ENCODE peak calls at places on chromosome 15, in four cellular contexts. R is endodermal cell, D is choroid plexus epithelial cell, S is HFF-Myc. B is an unnamed sample.

GRCh38 chr15:42996871-42997270 is 76.3 kb upstream of the TTBK2 start:
- DNase-seq in D (no peak), R (peak), S (no peak), B (no peak)

GRCh38 chr15:29736745-29737023 is 85.6 kb downstream of the TJP1 start:
- DNase-seq in D (peak), R (no peak), S (no peak), B (no peak)

GRCh38 chr15:68302729-68303128 is 25.2 kb downstream of the FEM1B start:
- DNase-seq in R (peak), S (no peak), D (no peak), B (no peak)

GRCh38 chr15:40055576-40056293 is 16.8 kb upstream of the SRP14 start:
- DNase-seq in R (peak), D (no peak), S (no peak), B (no peak)

GRCh38 chr15:81531141-81531592 is 157.2 kb upstream of the TMC3 start:
- DNase-seq in S (no peak), D (peak), R (peak), B (no peak)

GRCh38 chr15:61075741-61076140 is 153.4 kb downstream of the RORA start:
- DNase-seq in S (no peak), R (peak), D (no peak), B (no peak)

GRCh38 chr15:38905634-38906033 is 341.0 kb upstream of the RASGRP1 start:
- DNase-seq in R (no peak), D (peak), S (no peak), B (no peak)

GRCh38 chr15:40695469-40695910 is 516 bp downstream of the RAD51 start:
- DNase-seq in R (no peak), S (no peak), D (peak), B (no peak)

GRCh38 chr15:22950211-22950990 is 29.8 kb downstream of the CYFIP1 start:
- DNase-seq in R (no peak), D (no peak), S (no peak), B (no peak)

GRCh38 chr15:49610166-49610918 is 10.3 kb downstream of the FAM227B start:
- DNase-seq in D (no peak), R (no peak), S (no peak), B (no peak)

GRCh38 chr15:68808091-68808490 is 12.6 kb downstream of the ANP32A start:
- DNase-seq in S (no peak), R (no peak), D (peak), B (no peak)

GRCh38 chr15:60396964-60397771 is 618 bp downstream of the ANXA2 start:
- DNase-seq in D (peak), R (peak), S (no peak), B (no peak)

GRCh38 chr15:62495670-62496328 is 330.7 kb upstream of the C2CD4B start:
- DNase-seq in S (peak), D (peak), R (no peak), B (peak)

GRCh38 chr15:62782100-62782791 is 260.3 kb upstream of the TPM1 start:
- DNase-seq in R (peak), D (peak), S (peak), B (peak)

GRCh38 chr15:55222588-55222987 is 25.8 kb upstream of the RSL24D1 start:
- DNase-seq in D (no peak), S (no peak), R (no peak), B (no peak)

GRCh38 chr15:100114100-100114499 is 227.7 kb downstream of the ADAMTS17 start:
- DNase-seq in D (peak), S (no peak), R (no peak), B (no peak)

GRCh38 chr15:34820110-34820509 is 24.8 kb upstream of the ACTC1 start:
- DNase-seq in D (no peak), R (no peak), S (no peak), B (no peak)

GRCh38 chr15:68679961-68680371 is 101.2 kb downstream of the CORO2B start:
- DNase-seq in D (no peak), R (peak), S (no peak), B (no peak)

GRCh38 chr15:70347766-70348558 is 250.2 kb upstream of the TLE3 start:
- DNase-seq in R (no peak), D (no peak), S (no peak), B (no peak)

GRCh38 chr15:80989110-80989517 is 505 bp downstream of the MESD start:
- DNase-seq in D (no peak), R (no peak), S (no peak), B (no peak)

GRCh38 chr15:83605049-83605448 is 48.9 kb upstream of the ADAMTSL3 start:
- DNase-seq in S (no peak), R (no peak), D (no peak), B (no peak)

GRCh38 chr15:24924153-24924552 is 30.6 kb upstream of the SNRPN start:
- DNase-seq in R (no peak), D (no peak), S (no peak), B (no peak)

GRCh38 chr15:63218114-63218808 is 28.9 kb downstream of the RAB8B start:
- DNase-seq in R (no peak), S (no peak), D (peak), B (peak)

GRCh38 chr15:81037952-81038743 is 37.4 kb downstream of the TLNRD1 start:
- DNase-seq in R (no peak), S (no peak), D (no peak), B (no peak)

GRCh38 chr15:81941479-81941878 is 104.3 kb downstream of the MEX3B start:
- DNase-seq in D (peak), R (no peak), S (no peak), B (no peak)

GRCh38 chr15:81157195-81157938 is 23.3 kb downstream of the CFAP161 start:
- DNase-seq in S (no peak), D (peak), R (no peak), B (no peak)

GRCh38 chr15:39016706-39017105 is 452.1 kb upstream of the RASGRP1 start:
- DNase-seq in D (peak), S (no peak), R (no peak), B (no peak)

DNA sequence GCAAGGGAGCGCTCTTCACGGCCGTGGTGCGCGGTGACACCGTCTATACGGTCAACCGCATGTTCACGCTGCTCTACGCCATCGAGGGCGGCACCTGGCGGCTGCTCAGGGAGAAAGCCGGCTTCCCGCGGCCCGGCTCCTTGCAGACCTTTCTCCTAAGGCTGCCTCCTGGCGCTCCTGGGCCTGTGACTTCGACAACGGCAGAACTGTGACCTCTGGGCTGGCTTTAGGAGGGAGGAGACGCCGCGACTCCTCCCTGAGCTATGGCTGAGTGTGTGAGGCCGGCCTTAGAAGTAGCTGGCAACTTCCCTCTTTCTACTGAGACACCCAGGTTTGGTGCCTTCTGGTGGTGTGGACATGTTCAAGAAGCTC is 1.4 kb downstream of the KBTBD13 start:
- DNase-seq in S (no peak), R (peak), D (peak), B (no peak)
- TF ChIP-seq CTCF in S (peak), R (peak), D (peak), B (peak)

DNA sequence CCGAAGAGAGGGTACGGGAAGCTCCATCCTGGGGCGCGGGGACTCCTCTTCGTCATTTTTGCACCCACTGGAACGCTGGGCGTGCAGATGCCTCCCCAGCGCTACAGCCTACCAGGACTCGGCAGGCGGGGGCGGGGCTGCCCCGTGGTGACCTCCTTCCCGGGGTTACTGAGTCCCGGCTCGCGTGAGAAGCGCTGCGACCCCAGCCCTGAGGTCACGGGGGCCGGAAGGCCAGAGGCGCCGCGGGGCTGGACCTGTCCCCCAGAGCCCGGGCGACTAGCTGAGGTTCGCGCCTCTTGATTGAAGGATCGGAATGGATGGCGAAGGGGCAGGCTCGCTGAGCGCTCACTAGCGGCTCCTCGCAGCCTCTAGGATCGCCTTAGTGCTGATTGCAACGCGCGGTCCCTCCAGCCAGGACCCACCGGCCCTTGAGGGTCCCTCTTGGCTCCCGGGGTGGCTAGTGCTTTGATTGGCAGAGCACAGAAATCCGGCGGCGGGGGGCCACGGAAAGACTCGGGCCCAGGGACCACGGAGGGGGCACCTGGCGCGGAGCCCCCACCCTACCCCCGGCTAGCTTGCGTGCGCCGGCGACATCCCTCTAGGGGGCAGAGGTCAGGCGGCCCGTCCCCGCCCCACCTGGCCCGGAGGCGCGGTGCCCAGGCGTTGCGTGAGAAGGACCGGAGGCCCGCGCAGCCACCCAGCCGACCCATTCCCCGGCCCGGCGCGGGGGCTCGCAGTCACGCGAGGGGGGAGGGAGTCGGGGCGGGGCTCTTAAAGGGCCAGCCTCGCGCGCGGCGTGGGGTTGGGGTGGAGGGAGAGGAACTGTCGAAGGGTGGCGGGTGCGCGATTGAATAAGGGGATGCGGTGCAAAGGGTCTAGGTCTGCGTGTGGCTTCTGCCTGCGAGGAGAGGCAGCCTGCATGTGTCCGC is 781 bp upstream of the CYP1A1 start:
- DNase-seq in S (no peak), R (peak), D (peak), B (peak)
- TF ChIP-seq CTCF in S (no peak), R (peak), D (no peak), B (no peak)

DNA sequence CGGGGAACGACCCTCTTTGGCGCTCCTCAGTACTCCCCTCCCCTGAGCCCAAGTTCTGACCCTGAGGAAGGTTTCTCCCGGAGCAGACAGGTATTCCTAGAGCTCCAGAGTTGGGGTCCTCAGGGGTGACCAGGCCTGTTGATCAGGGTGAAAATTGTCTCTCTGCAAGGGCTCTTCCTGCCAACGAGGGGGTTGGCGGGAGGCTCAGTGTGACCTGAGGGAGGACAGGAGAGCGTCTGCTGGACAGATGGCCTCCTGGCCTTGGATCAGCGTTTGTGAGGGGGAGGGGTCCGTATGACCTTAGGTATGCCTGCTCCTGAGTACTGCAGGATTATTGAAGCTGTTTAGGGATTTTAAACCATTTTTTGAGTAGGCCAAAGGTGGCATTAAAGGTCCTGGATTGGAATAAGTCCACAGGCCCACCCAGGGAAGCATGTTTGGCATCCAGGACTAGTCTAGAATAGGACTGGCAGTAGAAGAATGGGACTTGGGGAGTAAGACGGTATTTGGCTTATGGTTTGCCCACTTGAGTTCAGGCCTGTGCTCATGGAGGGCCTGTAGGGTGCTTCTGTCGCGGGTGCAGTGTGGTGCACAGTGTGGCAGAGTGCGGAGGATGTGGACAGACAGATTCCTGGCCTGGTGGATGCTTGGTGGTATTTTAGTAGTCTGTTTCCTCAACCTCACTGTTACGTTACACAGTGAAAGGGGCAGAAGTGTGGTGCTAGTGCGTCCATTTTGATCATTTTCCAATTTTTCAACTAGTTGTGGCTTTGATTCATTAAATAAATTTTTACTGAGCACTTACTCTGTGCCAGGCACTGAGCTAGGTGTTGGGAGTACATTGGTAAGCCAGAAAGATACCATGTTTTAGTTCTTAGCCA is 959 bp downstream of the ZNF592 start:
- DNase-seq in S (no peak), R (peak), D (peak), B (no peak)
- TF ChIP-seq CTCF in S (no peak), R (no peak), D (peak), B (no peak)

GRCh38 chr15:47711654-47712053 is 5.7 kb upstream of the SEMA6D start:
- DNase-seq in D (peak), S (no peak), R (no peak), B (no peak)
- TF ChIP-seq CTCF in D (peak), S (peak), R (peak), B (peak)

GRCh38 chr15:78541744-78542034 is 1.4 kb downstream of the PSMA4 start:
- DNase-seq in S (no peak), R (no peak), D (no peak), B (no peak)

GRCh38 chr15:78540955-78541743 is 905 bp downstream of the PSMA4 start:
- DNase-seq in S (no peak), R (no peak), D (peak), B (no peak)

GRCh38 chr15:78542647-78543046 is 2.4 kb downstream of the PSMA4 start:
- DNase-seq in D (no peak), S (no peak), R (no peak), B (no peak)

GRCh38 chr15:78538358-78538757 is 1.9 kb upstream of the PSMA4 start:
- DNase-seq in D (no peak), S (no peak), R (no peak), B (no peak)

DNA sequence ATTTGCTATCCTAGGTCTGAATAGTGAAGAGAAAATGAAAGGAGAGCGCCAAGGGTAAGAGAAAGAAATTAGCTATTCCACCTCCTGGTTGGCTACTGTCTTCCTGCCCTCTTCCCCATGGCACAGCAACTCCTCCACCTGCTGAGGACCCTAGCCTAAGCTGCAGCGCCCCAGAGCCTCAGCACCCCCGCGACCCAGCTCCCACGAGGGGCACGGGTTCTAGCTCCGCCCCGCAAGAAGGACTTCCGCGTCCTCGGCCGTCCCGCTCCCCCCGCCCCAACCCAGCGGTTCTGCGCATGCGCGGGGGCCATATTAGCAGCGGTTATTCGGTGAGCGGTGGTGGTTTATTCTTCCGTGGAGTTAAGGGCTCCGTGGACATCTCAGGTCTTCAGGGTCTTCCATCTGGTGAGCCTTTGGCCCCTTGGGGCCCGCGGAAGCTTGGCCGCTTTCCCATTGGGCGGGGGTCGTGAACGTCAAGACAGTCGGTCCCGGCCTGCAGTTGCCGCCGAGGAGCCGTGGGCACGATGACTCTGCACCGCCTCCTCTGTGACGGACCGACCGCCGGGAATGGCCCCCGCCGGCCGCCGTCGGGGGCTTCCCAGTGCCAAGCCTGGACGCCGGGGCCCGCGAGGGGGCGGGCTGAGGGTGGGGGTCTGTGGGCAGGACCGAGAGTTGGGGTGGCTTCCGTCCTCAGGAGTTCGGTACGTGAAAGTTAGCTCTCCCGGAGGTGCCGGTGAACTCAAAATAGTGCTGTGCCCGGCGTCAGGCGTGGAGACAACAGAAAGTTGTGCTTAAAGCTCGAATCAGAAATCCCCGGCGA is at the start of gene PSMA4:
- DNase-seq in D (peak), S (peak), R (peak), B (peak)
- TF ChIP-seq CTCF in D (peak), S (no peak), R (peak), B (no peak)

DNA sequence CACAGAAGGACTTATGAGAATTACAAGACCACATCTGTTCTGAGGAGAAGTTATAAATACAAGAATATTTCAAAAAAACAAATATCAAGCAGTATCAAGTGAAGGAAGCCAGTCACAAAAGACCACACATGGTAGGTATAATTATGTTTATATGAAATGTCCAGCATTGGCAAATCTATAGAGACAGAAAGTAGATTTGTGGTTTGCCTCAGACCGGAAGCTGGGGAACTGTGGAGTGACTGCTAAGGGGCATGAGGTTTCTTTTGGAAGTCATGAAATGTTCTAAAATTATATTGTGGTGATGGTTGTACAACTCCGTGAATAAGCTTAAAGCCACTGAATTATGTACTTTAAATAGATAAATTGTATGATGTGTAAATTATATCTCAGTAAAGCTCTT is 136.9 kb downstream of the FRMD5 start:
- DNase-seq in S (no peak), R (no peak), D (no peak), B (peak)
- TF ChIP-seq CTCF in S (no peak), R (no peak), D (no peak), B (no peak)

DNA sequence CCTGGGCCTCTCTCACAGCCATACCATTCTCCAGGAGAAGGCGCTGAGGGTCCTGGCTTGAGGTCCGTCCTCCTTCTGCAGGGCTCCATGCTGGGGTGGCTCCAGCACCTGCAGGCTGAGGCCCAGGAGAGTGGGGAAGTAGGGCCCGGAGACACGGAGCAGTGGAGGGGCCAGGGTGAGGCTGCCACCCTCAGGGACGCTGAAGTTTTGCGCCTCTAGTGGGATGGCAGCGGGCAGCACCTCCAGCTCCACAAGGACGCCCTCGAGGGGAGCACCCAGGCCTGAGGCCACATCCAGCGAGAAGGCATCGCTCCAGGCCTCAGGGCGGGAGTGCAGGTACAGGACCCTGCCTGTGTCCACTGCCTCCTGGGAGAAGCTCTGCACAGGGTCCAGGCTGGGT is 27.5 kb downstream of the CSPG4 start:
- DNase-seq in R (no peak), S (no peak), D (no peak), B (no peak)
- TF ChIP-seq CTCF in R (no peak), S (no peak), D (no peak), B (no peak)